ENCODE peak calls at places on chromosomes 13 and 19, in four cellular contexts. D, Y, M and K are unnamed samples. For H3K4me1, the result is how much of the 10 kb centered on the place peaks cover.

GRCh38 chr19:41860419-41861097 is 503 bp downstream of the RPS19 start:
- DNase-seq in D (no peak), Y (no peak), M (no peak), K (no peak)

GRCh38 chr19:7737215-7737614 is 5.3 kb upstream of the CLEC4G start:
- DNase-seq in D (no peak), Y (no peak), M (no peak), K (no peak)

GRCh38 chr13:23654111-23655110 is 84.2 kb downstream of the TNFRSF19 start:
- DNase-seq in D (no peak), Y (no peak), M (peak), K (no peak)

GRCh38 chr19:39825093-39825463 is 8.9 kb downstream of the DYRK1B start:
- DNase-seq in D (no peak), Y (no peak), M (no peak), K (no peak)

GRCh38 chr13:20270163-20270865 is 38.2 kb upstream of the GJB6 start:
- DNase-seq in D (no peak), Y (no peak), M (no peak), K (no peak)

GRCh38 chr19:40147693-40148347 is 43.4 kb upstream of the MAP3K10 start:
- DNase-seq in D (no peak), Y (no peak), M (no peak), K (peak)

GRCh38 chr19:45376045-45376724 is 5.8 kb upstream of the ERCC2 start:
- DNase-seq in D (peak), Y (peak), M (peak), K (no peak)

GRCh38 chr13:106917024-106917491 is 349.1 kb upstream of the ARGLU1 start:
- DNase-seq in D (no peak), Y (no peak), M (no peak), K (no peak)

GRCh38 chr13:39531646-39532045 is 71.3 kb downstream of the LHFPL6 start:
- DNase-seq in D (no peak), Y (no peak), M (no peak), K (no peak)

DNA sequence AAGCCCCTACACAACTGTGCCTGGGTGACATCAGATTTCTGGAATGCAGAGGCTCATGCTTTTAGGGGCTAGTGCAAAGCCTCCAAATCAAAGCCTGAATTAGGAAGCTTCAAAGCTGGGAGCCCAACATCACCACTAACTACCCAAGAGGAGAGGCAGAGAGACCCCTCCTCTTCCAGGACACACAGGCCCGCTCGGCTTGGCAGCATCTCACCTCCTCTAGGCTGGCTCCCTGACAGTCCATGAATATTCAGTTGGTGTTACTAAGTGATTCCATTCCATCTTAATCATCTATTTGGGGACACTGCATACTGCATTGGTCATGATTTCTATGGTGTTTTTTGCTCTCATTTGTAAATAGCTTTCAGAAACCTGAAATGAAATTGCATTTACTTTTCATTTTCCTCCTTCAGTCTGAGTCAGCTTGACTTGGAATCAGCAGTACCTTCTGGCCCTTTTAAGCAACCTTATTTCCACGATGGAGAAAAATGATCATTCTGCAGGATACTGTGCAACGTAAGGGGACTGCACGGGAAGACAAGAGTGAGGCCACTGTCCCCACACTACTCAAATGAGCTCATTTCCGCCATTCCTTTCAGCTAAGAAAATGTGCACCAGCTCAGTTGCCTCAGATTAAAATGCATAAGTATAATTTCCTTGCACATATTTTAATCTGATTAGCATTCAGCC is 219.8 kb downstream of the RFC3 start:
- DNase-seq in D (no peak), Y (no peak), M (no peak), K (no peak)
- TF ChIP-seq TCF7L2 in D (no peak), Y (no peak), M (no peak), K (no peak)

GRCh38 chr13:46799139-46799538 is 2.2 kb upstream of the ESD start:
- DNase-seq in D (no peak), Y (no peak), M (peak), K (no peak)

GRCh38 chr13:46797468-46798237 is 692 bp upstream of the ESD start:
- DNase-seq in D (no peak), Y (no peak), M (peak), K (no peak)

GRCh38 chr13:46796129-46796514 is 839 bp downstream of the ESD start:
- DNase-seq in D (no peak), Y (no peak), M (no peak), K (no peak)

GRCh38 chr13:46795321-46795720 is 1.6 kb downstream of the ESD start:
- DNase-seq in D (no peak), Y (peak), M (no peak), K (no peak)

GRCh38 chr13:46796515-46797467 is at the start of gene ESD:
- DNase-seq in D (peak), Y (peak), M (peak), K (peak)
- TF ChIP-seq REST in D (no peak), Y (no peak), M (peak), K (no peak)

GRCh38 chr19:34189917-34190425 is 17.7 kb downstream of the LSM14A start:
- DNase-seq in D (no peak), Y (no peak), M (no peak), K (no peak)

GRCh38 chr19:34193439-34193838 is 21.1 kb downstream of the LSM14A start:
- DNase-seq in D (no peak), Y (no peak), M (no peak), K (no peak)

GRCh38 chr19:34191355-34191962 is 19.2 kb downstream of the LSM14A start:
- DNase-seq in D (no peak), Y (no peak), M (no peak), K (no peak)

GRCh38 chr19:34189199-34189916 is 17.1 kb downstream of the LSM14A start:
- DNase-seq in D (no peak), Y (no peak), M (no peak), K (no peak)

DNA sequence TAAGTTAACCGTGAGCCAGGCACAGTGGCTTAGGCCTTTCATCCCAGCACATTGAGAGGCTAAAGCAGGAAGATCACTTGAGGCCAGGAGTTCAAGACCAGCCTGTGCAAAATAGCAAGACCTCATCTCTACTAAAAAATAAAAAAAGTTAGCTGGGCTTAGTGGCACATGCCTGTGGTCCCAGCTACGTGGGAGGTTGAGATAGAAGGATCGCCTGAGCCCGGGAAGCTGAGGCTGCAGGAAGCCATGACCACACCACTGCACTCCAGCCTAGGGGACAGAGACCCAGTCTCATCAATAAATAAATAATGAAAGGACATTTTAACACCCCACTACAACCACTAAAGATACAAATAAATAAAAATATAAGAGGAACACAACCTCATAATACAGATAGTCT is 21.6 kb downstream of the LSM14A start:
- DNase-seq in D (no peak), Y (no peak), M (no peak), K (no peak)
- H3K4me1 ChIP-seq in D (under half), Y (under half), M (under half), K (under half)

DNA sequence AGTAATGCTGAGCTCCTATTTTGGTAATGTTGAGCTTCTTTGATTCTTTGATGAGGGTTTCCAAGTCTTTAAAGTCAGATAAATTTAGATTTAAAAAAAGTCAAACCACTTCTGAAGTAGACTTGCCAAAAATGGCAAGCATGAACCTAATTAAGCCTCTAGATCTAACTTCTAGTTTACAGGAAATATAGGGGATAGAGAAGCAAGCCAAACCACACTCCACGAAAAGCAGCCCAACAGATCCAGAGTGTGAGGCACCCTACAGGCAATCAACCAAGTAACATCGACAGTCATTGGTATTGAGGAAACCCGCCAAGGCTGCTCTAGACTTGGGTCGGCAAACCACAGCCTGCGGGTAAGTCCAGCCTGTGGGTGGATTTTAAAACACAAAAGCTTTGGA is 3.7 kb downstream of the GGACT start:
- DNase-seq in D (no peak), Y (no peak), M (no peak), K (no peak)
- TF ChIP-seq TCF7L2 in D (no peak), Y (no peak), M (no peak), K (no peak)

DNA sequence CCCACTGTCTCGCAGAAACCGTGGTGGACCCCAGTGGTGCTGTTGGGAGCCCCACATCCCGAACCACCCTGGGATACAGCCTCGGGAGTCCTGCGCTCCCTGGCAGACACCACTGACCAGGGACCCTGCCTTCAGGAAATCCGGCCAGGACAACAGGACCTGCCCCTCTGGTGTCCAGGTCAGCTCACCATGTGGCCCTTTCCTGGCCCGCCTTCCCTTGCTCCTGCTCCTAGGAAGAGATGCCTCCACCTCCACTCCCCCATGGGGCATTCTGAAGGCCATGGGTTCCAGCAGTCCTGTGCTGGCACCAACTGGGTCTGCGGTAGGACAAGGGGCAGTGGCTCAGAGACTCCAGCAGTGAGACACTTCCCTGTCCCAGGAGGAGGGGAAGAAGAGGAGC is 22.5 kb upstream of the SLC7A10 start:
- DNase-seq in D (no peak), Y (no peak), M (no peak), K (no peak)
- TF ChIP-seq REST in D (no peak), Y (no peak), M (no peak), K (no peak)

GRCh38 chr19:2047076-2047448 is 4.0 kb downstream of the MKNK2 start:
- DNase-seq in D (no peak), Y (no peak), M (no peak), K (no peak)

GRCh38 chr19:2046046-2046907 is 4.8 kb downstream of the MKNK2 start:
- DNase-seq in D (no peak), Y (peak), M (no peak), K (no peak)

GRCh38 chr19:2043864-2044708 is 7.0 kb downstream of the MKNK2 start:
- DNase-seq in D (no peak), Y (peak), M (no peak), K (no peak)

GRCh38 chr19:2044709-2045500 is 6.1 kb downstream of the MKNK2 start:
- DNase-seq in D (no peak), Y (peak), M (no peak), K (no peak)

DNA sequence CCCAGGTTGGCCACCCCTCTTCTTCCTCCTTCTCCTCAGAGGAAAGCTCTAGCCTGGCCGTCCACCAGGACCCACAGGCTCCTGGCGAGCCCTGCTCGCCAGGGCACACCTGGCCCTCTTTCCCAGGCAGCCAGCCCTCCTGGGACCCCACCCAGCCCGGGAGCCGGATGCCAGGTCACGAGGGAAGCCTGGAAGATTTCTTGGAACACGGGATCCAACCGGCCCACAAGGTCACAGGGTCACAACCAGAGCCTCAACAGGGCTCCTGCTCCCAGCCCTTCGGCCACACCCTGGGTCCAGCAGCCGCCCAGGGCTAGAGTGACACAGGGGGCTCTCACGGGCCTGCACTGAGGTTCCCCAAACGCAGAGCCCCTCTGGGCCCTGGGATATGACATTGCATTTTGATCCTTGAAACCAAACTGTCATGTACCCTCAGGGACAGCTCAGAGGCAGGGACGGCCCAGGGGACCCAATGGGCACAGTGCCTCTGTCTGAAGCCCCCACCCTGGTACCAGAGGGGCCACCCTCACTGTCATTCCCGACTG is 5.5 kb downstream of the MKNK2 start:
- DNase-seq in D (no peak), Y (peak), M (no peak), K (no peak)
- H3K4me1 ChIP-seq in D (half or more), Y (half or more), M (under half), K (half or more)

GRCh38 chr13:41122838-41123237 is 9.8 kb downstream of the KBTBD6 start:
- DNase-seq in D (no peak), Y (no peak), M (no peak), K (no peak)

GRCh38 chr13:41117859-41118258 is 14.7 kb downstream of the KBTBD6 start:
- DNase-seq in D (no peak), Y (no peak), M (no peak), K (no peak)
- TF ChIP-seq TCF7L2 in D (no peak), Y (no peak), M (no peak), K (no peak)